ENCODE peak calls at places on chromosome 20, in eight cellular contexts. One of them, this sample, is unnamed.

GRCh38 chr20:53737404-53738038 is 143.9 kb upstream of the ZNF217 start:
- DNase-seq in K562: peak
- DNase-seq in sigmoid colon: no peak
- DNase-seq in GM12892: no peak
- DNase-seq in HCT116: no peak
- DNase-seq in H1: no peak
- DNase-seq in breast epithelium: no peak
- DNase-seq in transverse colon: no peak
- DNase-seq in this sample: peak

GRCh38 chr20:36959242-36959641 is 7.7 kb upstream of the SAMHD1 start:
- DNase-seq in sigmoid colon: no peak
- DNase-seq in K562: no peak
- DNase-seq in transverse colon: no peak
- DNase-seq in HCT116: no peak
- DNase-seq in GM12892: no peak
- DNase-seq in breast epithelium: no peak
- DNase-seq in H1: no peak
- DNase-seq in this sample: no peak

GRCh38 chr20:59988141-59988540 is 29.9 kb downstream of the CDH26 start:
- DNase-seq in breast epithelium: peak
- DNase-seq in HCT116: peak
- DNase-seq in K562: no peak
- DNase-seq in transverse colon: no peak
- DNase-seq in sigmoid colon: no peak
- DNase-seq in H1: no peak
- DNase-seq in GM12892: no peak
- DNase-seq in this sample: no peak

GRCh38 chr20:23165964-23166363 is 79.8 kb upstream of the CD93 start:
- DNase-seq in GM12892: no peak
- DNase-seq in sigmoid colon: no peak
- DNase-seq in H1: no peak
- DNase-seq in HCT116: no peak
- DNase-seq in transverse colon: no peak
- DNase-seq in K562: no peak
- DNase-seq in breast epithelium: no peak
- DNase-seq in this sample: no peak

GRCh38 chr20:17947474-17947815 is 21.1 kb downstream of the SNX5 start:
- DNase-seq in sigmoid colon: no peak
- DNase-seq in transverse colon: no peak
- DNase-seq in K562: no peak
- DNase-seq in H1: no peak
- DNase-seq in HCT116: no peak
- DNase-seq in GM12892: no peak
- DNase-seq in breast epithelium: no peak
- DNase-seq in this sample: no peak

GRCh38 chr20:20547876-20548266 is 164.6 kb downstream of the RALGAPA2 start:
- DNase-seq in transverse colon: no peak
- DNase-seq in HCT116: no peak
- DNase-seq in sigmoid colon: no peak
- DNase-seq in H1: no peak
- DNase-seq in GM12892: no peak
- DNase-seq in breast epithelium: no peak
- DNase-seq in K562: no peak
- DNase-seq in this sample: no peak

GRCh38 chr20:24720957-24721356 is 228.1 kb upstream of the CST7 start:
- DNase-seq in transverse colon: no peak
- DNase-seq in H1: no peak
- DNase-seq in sigmoid colon: no peak
- DNase-seq in HCT116: no peak
- DNase-seq in GM12892: no peak
- DNase-seq in breast epithelium: no peak
- DNase-seq in K562: no peak
- DNase-seq in this sample: no peak

GRCh38 chr20:24111858-24112257 is 123.3 kb upstream of the GGTLC1 start:
- DNase-seq in H1: no peak
- DNase-seq in HCT116: no peak
- DNase-seq in transverse colon: no peak
- DNase-seq in K562: no peak
- DNase-seq in GM12892: no peak
- DNase-seq in sigmoid colon: no peak
- DNase-seq in breast epithelium: no peak
- DNase-seq in this sample: no peak

GRCh38 chr20:16363832-16364687 is 209.2 kb downstream of the KIF16B start:
- DNase-seq in breast epithelium: no peak
- DNase-seq in transverse colon: no peak
- DNase-seq in HCT116: no peak
- DNase-seq in sigmoid colon: no peak
- DNase-seq in K562: no peak
- DNase-seq in GM12892: no peak
- DNase-seq in H1: no peak
- DNase-seq in this sample: no peak

GRCh38 chr20:57627972-57628650 is 7.9 kb upstream of the ZBP1 start:
- DNase-seq in H1: no peak
- DNase-seq in K562: no peak
- DNase-seq in breast epithelium: no peak
- DNase-seq in transverse colon: peak
- DNase-seq in sigmoid colon: no peak
- DNase-seq in HCT116: no peak
- DNase-seq in GM12892: no peak
- DNase-seq in this sample: peak

GRCh38 chr20:3848565-3848964 is 1.9 kb downstream of the MAVS start:
- DNase-seq in breast epithelium: no peak
- DNase-seq in transverse colon: no peak
- DNase-seq in GM12892: no peak
- DNase-seq in K562: no peak
- DNase-seq in HCT116: no peak
- DNase-seq in H1: no peak
- DNase-seq in sigmoid colon: no peak
- DNase-seq in this sample: no peak

GRCh38 chr20:3846378-3846739 is 275 bp upstream of the MAVS start:
- DNase-seq in sigmoid colon: no peak
- DNase-seq in transverse colon: no peak
- DNase-seq in K562: no peak
- DNase-seq in GM12892: no peak
- DNase-seq in HCT116: no peak
- DNase-seq in breast epithelium: no peak
- DNase-seq in H1: no peak
- DNase-seq in this sample: no peak

GRCh38 chr20:3843490-3843889 is 3.1 kb upstream of the MAVS start:
- DNase-seq in sigmoid colon: no peak
- DNase-seq in GM12892: no peak
- DNase-seq in K562: peak
- DNase-seq in H1: no peak
- DNase-seq in breast epithelium: no peak
- DNase-seq in transverse colon: peak
- DNase-seq in HCT116: peak
- DNase-seq in this sample: no peak

GRCh38 chr20:3847419-3847940 is 846 bp downstream of the MAVS start:
- DNase-seq in sigmoid colon: no peak
- DNase-seq in breast epithelium: no peak
- DNase-seq in HCT116: no peak
- DNase-seq in GM12892: no peak
- DNase-seq in transverse colon: no peak
- DNase-seq in H1: no peak
- DNase-seq in K562: no peak
- DNase-seq in this sample: peak

DNA sequence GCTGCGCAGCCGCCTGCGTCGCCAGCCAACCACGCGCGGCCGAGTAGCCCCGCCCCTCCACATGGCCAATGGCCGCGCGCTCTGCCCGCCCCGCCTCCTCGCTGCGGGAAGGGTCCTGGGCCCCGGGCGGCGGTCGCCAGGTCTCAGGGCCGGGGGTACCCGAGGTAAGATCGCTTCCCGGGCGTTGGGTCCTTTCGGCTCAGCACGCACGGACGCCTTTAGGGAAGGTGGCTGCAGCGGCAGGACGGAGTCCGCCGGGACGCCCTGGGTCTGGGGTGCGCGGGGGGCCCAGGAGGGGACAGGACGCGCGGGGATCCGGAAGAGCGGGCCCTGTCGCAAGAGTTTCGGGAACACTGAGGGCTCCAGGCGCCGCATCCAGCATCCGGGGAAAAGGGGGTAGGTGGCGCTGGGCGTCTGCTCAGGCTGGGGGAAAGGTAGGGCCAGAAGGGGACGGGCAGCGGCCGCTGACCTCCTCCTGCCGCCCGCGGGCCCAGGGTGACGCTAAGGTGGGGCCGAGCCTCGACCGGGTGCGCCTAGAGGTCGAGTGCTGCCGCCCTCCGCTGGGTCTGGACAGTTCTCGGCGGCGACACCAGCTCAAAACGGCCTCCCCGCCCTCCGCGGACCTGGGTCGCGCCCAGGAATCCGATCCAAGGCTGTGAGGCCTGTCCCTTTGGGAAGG is at the start of gene MAVS:
- DNase-seq in H1: peak
- DNase-seq in GM12892: peak
- DNase-seq in breast epithelium: peak
- DNase-seq in HCT116: peak
- DNase-seq in sigmoid colon: peak
- DNase-seq in K562: peak
- DNase-seq in transverse colon: peak
- DNase-seq in this sample: peak
- TF ChIP-seq POLR2A in H1: peak
- TF ChIP-seq POLR2A in GM12892: peak
- TF ChIP-seq POLR2A in breast epithelium: peak
- TF ChIP-seq POLR2A in HCT116: no peak
- TF ChIP-seq POLR2A in sigmoid colon: peak
- TF ChIP-seq POLR2A in K562: peak
- TF ChIP-seq POLR2A in transverse colon: peak
- TF ChIP-seq POLR2A in this sample: peak

DNA sequence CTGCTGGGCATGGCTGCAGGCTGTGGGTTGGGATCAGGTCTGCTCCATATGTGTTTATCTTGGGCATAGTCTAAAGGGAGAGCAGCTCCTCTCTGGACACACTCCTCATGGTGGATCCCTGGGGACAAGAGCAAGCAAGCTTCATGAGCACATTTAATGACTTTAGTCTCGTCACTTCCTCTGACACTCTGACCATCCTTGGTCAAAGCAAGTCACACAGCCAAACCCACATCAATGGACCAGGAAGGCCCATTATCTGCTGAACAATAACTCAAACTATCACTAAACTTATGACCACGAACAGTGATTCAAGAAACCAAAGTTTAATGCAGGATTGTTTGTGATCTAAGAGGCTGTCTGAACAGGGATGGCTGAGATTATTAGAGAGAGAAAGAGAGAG is 490.0 kb upstream of the SULF2 start:
- DNase-seq in K562: no peak
- DNase-seq in HCT116: no peak
- DNase-seq in sigmoid colon: no peak
- DNase-seq in transverse colon: no peak
- DNase-seq in H1: no peak
- DNase-seq in breast epithelium: no peak
- DNase-seq in GM12892: no peak
- DNase-seq in this sample: no peak
- TF ChIP-seq POLR2AphosphoS5 in K562: no peak
- TF ChIP-seq POLR2AphosphoS5 in HCT116: no peak
- TF ChIP-seq POLR2AphosphoS5 in sigmoid colon: no peak
- TF ChIP-seq POLR2AphosphoS5 in transverse colon: no peak
- TF ChIP-seq POLR2AphosphoS5 in H1: no peak
- TF ChIP-seq POLR2AphosphoS5 in breast epithelium: no peak
- TF ChIP-seq POLR2AphosphoS5 in GM12892: no peak
- TF ChIP-seq POLR2AphosphoS5 in this sample: no peak

DNA sequence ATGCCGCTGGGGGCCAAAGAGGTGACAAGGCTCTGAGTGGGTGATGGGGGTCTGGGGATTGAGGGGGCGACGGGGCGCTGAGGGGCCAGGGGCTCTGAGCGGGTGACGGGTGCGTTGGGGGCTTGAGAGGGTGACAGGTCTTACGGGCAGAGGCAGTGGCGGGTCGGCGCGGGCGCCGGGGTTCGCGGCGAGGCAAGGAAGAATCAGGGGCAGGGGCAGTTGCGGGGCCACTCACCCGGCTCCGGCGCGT is 146 bp downstream of the ZNFX1 start:
- DNase-seq in HCT116: no peak
- DNase-seq in transverse colon: no peak
- DNase-seq in K562: no peak
- DNase-seq in breast epithelium: no peak
- DNase-seq in H1: no peak
- DNase-seq in GM12892: no peak
- DNase-seq in sigmoid colon: no peak
- DNase-seq in this sample: no peak
- TF ChIP-seq POLR2A in HCT116: no peak
- TF ChIP-seq POLR2A in transverse colon: peak
- TF ChIP-seq POLR2A in K562: no peak
- TF ChIP-seq POLR2A in breast epithelium: peak
- TF ChIP-seq POLR2A in H1: no peak
- TF ChIP-seq POLR2A in GM12892: peak
- TF ChIP-seq POLR2A in sigmoid colon: no peak
- TF ChIP-seq POLR2A in this sample: no peak

GRCh38 chr20:64039293-64040160 is 3.5 kb downstream of the C20orf204 start:
- DNase-seq in K562: no peak
- DNase-seq in sigmoid colon: no peak
- DNase-seq in H1: no peak
- DNase-seq in HCT116: no peak
- DNase-seq in breast epithelium: no peak
- DNase-seq in GM12892: no peak
- DNase-seq in transverse colon: no peak
- DNase-seq in this sample: peak

GRCh38 chr20:64038252-64038578 is 2.2 kb downstream of the C20orf204 start:
- DNase-seq in GM12892: no peak
- DNase-seq in K562: no peak
- DNase-seq in HCT116: peak
- DNase-seq in transverse colon: no peak
- DNase-seq in H1: no peak
- DNase-seq in breast epithelium: no peak
- DNase-seq in sigmoid colon: no peak
- DNase-seq in this sample: no peak

GRCh38 chr20:64037199-64037497 is 1.2 kb downstream of the C20orf204 start:
- DNase-seq in sigmoid colon: no peak
- DNase-seq in breast epithelium: no peak
- DNase-seq in GM12892: no peak
- DNase-seq in HCT116: no peak
- DNase-seq in H1: no peak
- DNase-seq in transverse colon: no peak
- DNase-seq in K562: no peak
- DNase-seq in this sample: no peak

GRCh38 chr20:64037498-64038213 is 1.7 kb downstream of the C20orf204 start:
- DNase-seq in GM12892: no peak
- DNase-seq in HCT116: no peak
- DNase-seq in breast epithelium: no peak
- DNase-seq in sigmoid colon: no peak
- DNase-seq in transverse colon: no peak
- DNase-seq in H1: no peak
- DNase-seq in K562: peak
- DNase-seq in this sample: no peak

DNA sequence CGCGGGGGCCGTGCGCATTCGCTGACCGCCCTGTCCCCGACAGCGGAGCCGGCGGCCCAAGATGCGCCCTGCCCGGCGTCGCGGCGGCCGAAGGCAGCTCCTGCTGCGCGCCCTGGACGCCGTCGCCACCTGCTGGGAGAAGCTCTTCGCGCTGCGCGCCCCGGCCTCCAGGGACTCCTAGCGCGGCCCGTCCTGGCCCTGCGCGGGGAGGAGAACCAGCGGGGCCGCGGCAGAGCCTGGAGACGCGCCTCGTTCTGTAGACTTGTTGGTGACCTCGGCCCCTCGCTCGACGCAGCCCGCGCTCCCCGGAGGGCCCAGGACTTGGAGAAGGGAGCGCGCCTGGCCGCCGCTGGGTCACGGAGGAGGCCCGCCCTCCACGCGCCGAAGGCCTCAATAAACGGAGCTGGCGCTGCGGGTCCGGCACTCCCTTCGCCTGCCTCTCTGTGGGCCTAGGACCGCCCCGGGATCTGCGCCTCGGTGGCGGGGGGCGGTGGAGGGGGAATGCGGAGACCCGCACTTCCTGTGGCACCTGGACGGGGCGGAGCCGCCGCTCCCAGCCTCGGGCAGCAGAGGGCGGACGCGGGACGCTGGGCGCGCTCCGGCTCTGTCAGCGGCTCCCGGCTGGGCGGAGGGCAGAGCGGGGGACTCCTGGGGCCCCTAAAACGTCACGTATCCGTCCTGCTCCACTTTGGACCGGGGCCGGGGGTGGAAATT is 2.8 kb downstream of the C20orf204 start:
- DNase-seq in GM12892: peak
- DNase-seq in HCT116: peak
- DNase-seq in transverse colon: peak
- DNase-seq in breast epithelium: peak
- DNase-seq in H1: no peak
- DNase-seq in K562: peak
- DNase-seq in sigmoid colon: peak
- DNase-seq in this sample: peak
- TF ChIP-seq POLR2AphosphoS5 in GM12892: no peak
- TF ChIP-seq POLR2AphosphoS5 in HCT116: peak
- TF ChIP-seq POLR2AphosphoS5 in transverse colon: no peak
- TF ChIP-seq POLR2AphosphoS5 in breast epithelium: no peak
- TF ChIP-seq POLR2AphosphoS5 in H1: no peak
- TF ChIP-seq POLR2AphosphoS5 in K562: no peak
- TF ChIP-seq POLR2AphosphoS5 in sigmoid colon: no peak
- TF ChIP-seq POLR2AphosphoS5 in this sample: peak